ENCODE peak calls at places on chromosomes 6 and 20, in five cellular contexts. D is PC-3, J is NCI-H526, X is WTC11, A is neural progenitor cell. H is an unnamed sample.

GRCh38 chr6:19024737-19025136 is 637.6 kb downstream of the RNF144B start:
- DNase-seq in X (peak), A (peak), J (peak), D (peak), H (peak)

GRCh38 chr6:151391471-151392428 is at the start of gene ZBTB2:
- DNase-seq in J (peak), X (peak), A (peak), D (peak), H (peak)

GRCh38 chr6:70398783-70399730 is 14.3 kb upstream of the FAM135A start:
- DNase-seq in D (peak), A (no peak), X (no peak), J (no peak), H (no peak)

GRCh38 chr6:112066606-112067005 is 12.7 kb downstream of the CCN6 start:
- DNase-seq in A (no peak), X (no peak), D (no peak), J (no peak), H (no peak)

GRCh38 chr6:29011276-29011734 is 6.2 kb upstream of the ZNF311 start:
- DNase-seq in A (peak), J (peak), D (peak), X (peak), H (peak)

GRCh38 chr20:64212750-64213149 is 42.8 kb upstream of the PCMTD2 start:
- DNase-seq in A (no peak), X (no peak), J (no peak), D (no peak), H (no peak)

GRCh38 chr6:3211681-3212080 is 15.8 kb downstream of the TUBB2B start:
- DNase-seq in D (no peak), X (no peak), J (no peak), A (no peak), H (no peak)

GRCh38 chr6:140956567-140957306 is 1176.0 kb upstream of the GJE1 start:
- DNase-seq in D (no peak), J (no peak), A (peak), X (no peak), H (no peak)

GRCh38 chr20:45055056-45055455 is 45.9 kb downstream of the KCNS1 start:
- DNase-seq in J (no peak), A (no peak), X (no peak), D (no peak), H (no peak)

GRCh38 chr20:62911701-62912280 is 14.5 kb downstream of the DIDO1 start:
- DNase-seq in D (no peak), A (no peak), X (no peak), J (no peak), H (no peak)

GRCh38 chr6:100730581-100730980 is 150.5 kb downstream of the ASCC3 start:
- DNase-seq in X (no peak), D (no peak), A (no peak), J (no peak), H (no peak)

GRCh38 chr20:8094845-8095244 is 37.2 kb upstream of the PLCB1 start:
- DNase-seq in X (no peak), D (peak), J (no peak), A (no peak), H (no peak)

GRCh38 chr20:4014031-4014474 is 1.3 kb downstream of the RNF24 start:
- DNase-seq in X (no peak), D (peak), A (peak), J (peak), H (no peak)

GRCh38 chr20:12482661-12483060 is 526.1 kb upstream of the SPTLC3 start:
- DNase-seq in X (no peak), J (no peak), D (no peak), A (no peak), H (no peak)

GRCh38 chr6:29081312-29081711 is 5.8 kb downstream of the OR2B3 start:
- DNase-seq in A (no peak), D (no peak), J (no peak), X (no peak), H (no peak)

GRCh38 chr6:148175511-148176188 is 167.0 kb upstream of the SASH1 start:
- DNase-seq in D (no peak), X (no peak), A (no peak), J (no peak), H (no peak)

GRCh38 chr6:37145443-37145842 is 24.5 kb upstream of the PIM1 start:
- DNase-seq in X (no peak), D (no peak), A (no peak), J (no peak), H (no peak)

GRCh38 chr20:57006411-57007170 is 259.9 kb downstream of the BMP7 start:
- DNase-seq in J (no peak), D (peak), X (no peak), A (peak), H (no peak)

GRCh38 chr6:106084106-106084963 is 1.8 kb upstream of the PRDM1 start:
- DNase-seq in J (peak), D (peak), A (peak), X (peak), H (peak)

GRCh38 chr20:34312024-34312460 is 8.9 kb upstream of the AHCY start:
- DNase-seq in X (peak), J (peak), A (peak), D (no peak), H (no peak)

GRCh38 chr6:11143394-11144371 is 32.2 kb upstream of the ERVFRD-1 start:
- DNase-seq in J (no peak), X (no peak), D (peak), A (no peak), H (no peak)

GRCh38 chr20:7399575-7399974 is 540.7 kb downstream of the HAO1 start:
- DNase-seq in A (no peak), X (no peak), J (no peak), D (peak), H (no peak)

GRCh38 chr20:9214676-9215075 is 145.8 kb downstream of the PLCB4 start:
- DNase-seq in X (no peak), A (no peak), J (no peak), D (no peak), H (no peak)

GRCh38 chr6:28980137-28980796 is 24.8 kb downstream of the ZNF311 start:
- DNase-seq in X (no peak), A (no peak), J (no peak), D (no peak), H (no peak)

GRCh38 chr6:168007592-168008338 is 10.3 kb downstream of the KIF25 start:
- DNase-seq in J (no peak), D (peak), X (no peak), A (no peak), H (no peak)

GRCh38 chr6:71977860-71978259 is 91.5 kb downstream of the RIMS1 start:
- DNase-seq in A (no peak), J (no peak), X (no peak), D (no peak), H (no peak)

GRCh38 chr20:16004108-16004854 is 569.0 kb downstream of the KIF16B start:
- DNase-seq in J (no peak), A (peak), X (no peak), D (no peak), H (no peak)

GRCh38 chr6:42532038-42532669 is 31.7 kb upstream of the UBR2 start:
- DNase-seq in X (no peak), D (peak), A (peak), J (peak), H (no peak)

GRCh38 chr6:13709698-13710551 is 1.7 kb downstream of the RANBP9 start:
- DNase-seq in X (no peak), D (peak), A (peak), J (peak), H (no peak)

GRCh38 chr6:134640975-134641429 is 308.9 kb downstream of the ALDH8A1 start:
- DNase-seq in D (peak), X (peak), A (peak), J (peak), H (peak)

GRCh38 chr6:82976179-82976578 is 89.5 kb downstream of the UBE3D start:
- DNase-seq in J (no peak), D (no peak), X (no peak), A (no peak), H (no peak)

GRCh38 chr6:64714073-64714472 is 993.0 kb downstream of the EYS start:
- DNase-seq in A (no peak), X (no peak), D (no peak), J (no peak), H (no peak)

H was measured in glutamatergic neuron.